ENCODE peak calls at places on chromosome 13, in eight cellular contexts. K, G, P, T, X, L, W and O are unnamed samples.

GRCh38 chr13:66341978-66342377 is 888.2 kb downstream of the PCDH9 start:
- DNase-seq in G (no peak), P (no peak), L (no peak), T (no peak), W (no peak), X (no peak), K (no peak), O (no peak)

GRCh38 chr13:110925023-110925608 is 10.2 kb upstream of the ANKRD10 start:
- DNase-seq in L (no peak), T (no peak), P (no peak), W (no peak), K (no peak), X (no peak), G (no peak), O (no peak)

GRCh38 chr13:37868691-37869505 is 674 bp downstream of the TRPC4 start:
- DNase-seq in K (no peak), P (no peak), T (no peak), W (no peak), G (no peak), X (no peak), L (peak; percentile 51), O (no peak)

GRCh38 chr13:53342623-53343022 is 314.0 kb downstream of the OLFM4 start:
- DNase-seq in W (no peak), P (no peak), G (no peak), L (no peak), X (no peak), T (no peak), K (no peak), O (no peak)

GRCh38 chr13:56622840-56623239 is 517.9 kb upstream of the PRR20A start:
- DNase-seq in L (no peak), P (no peak), W (no peak), T (no peak), G (no peak), K (no peak), X (no peak), O (no peak)

GRCh38 chr13:62085337-62085736 is 669.7 kb upstream of the PCDH20 start:
- DNase-seq in X (no peak), K (no peak), L (no peak), T (no peak), P (no peak), G (no peak), W (no peak), O (no peak)

GRCh38 chr13:28622286-28622685 is 36.6 kb upstream of the POMP start:
- DNase-seq in K (no peak), W (peak; percentile 47), L (no peak), T (no peak), P (peak; percentile 11), G (no peak), X (peak; percentile 38), O (no peak)

GRCh38 chr13:109684836-109685602 is 101.4 kb downstream of the IRS2 start:
- DNase-seq in K (no peak), W (no peak), T (no peak), G (no peak), P (peak; percentile 66), L (no peak), X (peak; percentile 30), O (no peak)

GRCh38 chr13:82947121-82948077 is 934.9 kb downstream of the SLITRK1 start:
- DNase-seq in P (no peak), T (no peak), W (no peak), G (no peak), K (no peak), X (no peak), L (peak; percentile 5), O (no peak)

GRCh38 chr13:27860743-27861142 is 59.1 kb upstream of the PDX1 start:
- DNase-seq in K (no peak), G (no peak), L (no peak), W (no peak), T (no peak), X (no peak), P (no peak), O (no peak)

GRCh38 chr13:74166286-74166685 is 32.1 kb upstream of the KLF12 start:
- DNase-seq in K (no peak), T (no peak), P (no peak), L (peak; percentile 30), X (no peak), W (no peak), G (no peak), O (no peak)

GRCh38 chr13:83085186-83085900 is 796.9 kb downstream of the SLITRK1 start:
- DNase-seq in X (no peak), W (no peak), T (no peak), K (no peak), L (peak; percentile 7), P (no peak), G (no peak), O (no peak)

GRCh38 chr13:19759669-19760068 is 23.1 kb downstream of the PSPC1 start:
- DNase-seq in K (no peak), W (no peak), L (no peak), X (no peak), G (no peak), T (no peak), P (no peak), O (no peak)

GRCh38 chr13:21014666-21015170 is 46.7 kb downstream of the LATS2 start:
- DNase-seq in G (no peak), X (peak; percentile 66), L (peak; percentile 86), T (peak; percentile 74), W (no peak), P (peak; percentile 53), K (no peak), O (no peak)

GRCh38 chr13:40668335-40668734 is 1.9 kb upstream of the FOXO1 start:
- DNase-seq in W (peak; percentile 31), G (no peak), K (no peak), P (no peak), X (peak; percentile 62), L (no peak), T (no peak), O (no peak)

GRCh38 chr13:50128406-50129048 is 113.3 kb downstream of the KCNRG start:
- DNase-seq in G (no peak), W (no peak), K (no peak), P (no peak), T (no peak), X (no peak), L (no peak), O (no peak)

GRCh38 chr13:35157143-35157755 is 215.2 kb downstream of the NBEA start:
- DNase-seq in P (peak; percentile 30), K (no peak), W (peak; percentile 33), X (no peak), T (peak; percentile 16), G (no peak), L (peak; percentile 22), O (peak; percentile 2)

GRCh38 chr13:59034198-59034597 is 1129.5 kb downstream of the DIAPH3 start:
- DNase-seq in T (no peak), P (no peak), K (no peak), G (no peak), L (no peak), X (no peak), W (no peak), O (no peak)

GRCh38 chr13:26498524-26499208 is 58.8 kb upstream of the WASF3 start:
- DNase-seq in X (no peak), W (no peak), L (peak; percentile 22), T (no peak), G (no peak), K (no peak), P (no peak), O (no peak)

DNA sequence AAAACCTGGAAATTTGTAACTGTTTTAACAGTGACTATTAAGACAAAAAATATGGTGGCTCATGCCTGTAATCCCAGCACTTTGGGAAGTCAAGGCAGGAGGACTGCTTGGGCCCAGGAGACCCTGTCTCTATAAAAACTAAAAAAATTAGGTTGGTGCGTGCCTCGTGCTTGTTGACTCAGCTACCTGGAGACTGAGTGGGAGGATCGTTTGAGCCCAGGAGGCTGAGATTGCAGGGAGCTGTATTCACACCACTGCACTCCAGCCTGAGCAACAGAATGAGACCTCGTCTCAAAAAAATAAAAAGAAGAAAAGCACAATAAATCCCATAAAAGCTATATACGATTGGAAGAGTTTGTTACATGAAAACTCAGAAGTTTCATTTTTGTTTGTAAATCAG is 23.7 kb downstream of the KLF5 start:
- DNase-seq in T (no peak), X (no peak), K (no peak), G (no peak), P (no peak), W (no peak), L (no peak), O (no peak)
- H3K27ac ChIP-seq in T (no peak overlapping the region), X (no peak overlapping the region), K (no peak overlapping the region), G (no peak overlapping the region), P (no peak overlapping the region), W (no peak overlapping the region), L (no peak overlapping the region), O (no peak overlapping the region)

GRCh38 chr13:33845572-33846305 is 27.8 kb downstream of the RFC3 start:
- DNase-seq in T (no peak), L (no peak), K (no peak), P (no peak), W (no peak), X (no peak), G (no peak), O (no peak)
- H3K27ac ChIP-seq in T (no peak overlapping the region), L (no peak overlapping the region), K (no peak overlapping the region), P (no peak overlapping the region), W (no peak overlapping the region), X (no peak overlapping the region), G (no peak overlapping the region), O (no peak overlapping the region)

DNA sequence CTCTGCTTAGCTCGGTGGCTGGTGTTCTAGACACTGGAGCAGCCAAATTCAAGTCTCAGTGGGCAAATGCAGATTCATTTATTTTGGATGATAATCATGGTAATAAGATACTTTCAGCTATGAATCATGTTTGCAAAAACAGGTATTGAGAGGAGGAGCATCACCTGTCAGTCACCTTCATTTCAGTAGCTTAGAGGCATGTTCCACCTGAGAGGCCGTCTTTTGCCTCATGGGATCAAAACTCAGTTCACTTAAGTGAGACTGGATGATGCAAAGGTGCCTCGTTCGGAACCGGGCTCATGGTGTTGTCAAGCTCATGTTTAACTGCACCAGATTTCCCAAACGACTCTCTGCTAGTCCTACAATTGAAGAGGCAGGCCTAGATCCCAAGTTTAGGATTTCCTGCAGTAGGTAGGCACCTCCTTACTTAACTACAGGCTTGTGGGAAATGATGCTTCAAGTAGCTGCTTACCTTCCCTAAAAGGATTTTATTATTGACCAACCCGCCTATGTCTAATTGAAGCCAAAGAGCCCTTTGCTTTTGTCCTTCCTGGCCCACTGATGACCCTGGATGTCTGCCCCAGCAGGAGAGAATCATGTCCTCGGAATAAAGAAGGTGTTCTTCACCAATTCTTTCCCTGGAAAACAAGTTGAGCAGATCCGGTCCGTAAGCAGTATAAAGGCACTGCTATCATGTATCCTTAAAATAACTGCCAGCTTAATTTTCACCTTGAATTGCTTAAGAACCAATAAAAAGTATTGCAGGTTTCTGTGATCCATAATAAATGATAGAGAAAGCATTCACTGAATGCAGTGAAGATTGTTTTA is 60.0 kb downstream of the ZAR1L start:
- DNase-seq in G (no peak), L (no peak), T (no peak), P (no peak), K (no peak), W (no peak), X (no peak), O (no peak)
- H3K27ac ChIP-seq in G (peak overlapping the region; percentile 82), L (no peak overlapping the region), T (no peak overlapping the region), P (no peak overlapping the region), K (no peak overlapping the region), W (peak overlapping the region; percentile 82), X (peak overlapping the region; percentile 93), O (no peak overlapping the region)

DNA sequence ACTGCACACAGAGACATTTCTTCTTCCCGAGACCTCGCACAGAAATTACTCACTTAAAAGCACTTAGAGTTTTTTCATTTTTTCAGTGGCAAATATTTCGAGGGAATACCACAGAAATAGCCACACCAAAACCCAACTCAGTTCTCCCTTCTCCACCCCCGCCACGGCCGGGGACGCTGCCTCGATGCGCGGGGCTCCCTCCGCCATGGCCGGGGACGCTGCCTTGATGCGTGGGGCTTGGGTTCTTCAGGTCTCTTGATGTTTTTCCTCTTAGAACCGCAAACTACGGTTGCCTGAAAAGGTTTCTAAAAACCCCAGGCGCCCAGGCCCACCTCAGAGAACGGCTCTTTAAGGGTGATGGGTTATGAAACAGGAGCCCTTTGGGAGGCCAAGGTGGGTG is 71.4 kb downstream of the RASA3 start:
- DNase-seq in T (no peak), W (no peak), G (no peak), X (no peak), P (no peak), K (no peak), L (no peak), O (no peak)
- H3K27ac ChIP-seq in T (no peak overlapping the region), W (no peak overlapping the region), G (peak overlapping the region; percentile 27), X (peak overlapping the region; percentile 42), P (no peak overlapping the region), K (no peak overlapping the region), L (no peak overlapping the region), O (no peak overlapping the region)